ENCODE peak calls at places on chromosomes 4 and X, in nine cellular contexts. One of them, this sample, is unnamed.

GRCh38 chrX:147803948-147804347 is 107.8 kb upstream of the FMR1 start:
- DNase-seq in amygdala: peak
- DNase-seq in Peyer's patch: no peak
- DNase-seq in lower leg skin: no peak
- DNase-seq in pancreas: no peak
- DNase-seq in HAP-1: peak
- DNase-seq in NCI-H2029 treated with DMSO at 0.1 percent for 48 hours: no peak
- DNase-seq in aorta: no peak
- DNase-seq in Right ventricle myocardium inferior: no peak
- DNase-seq in this sample: no peak

GRCh38 chr4:77538144-77538543 is 67.5 kb upstream of the CXCL13 start:
- DNase-seq in Right ventricle myocardium inferior: no peak
- DNase-seq in HAP-1: no peak
- DNase-seq in lower leg skin: no peak
- DNase-seq in amygdala: no peak
- DNase-seq in pancreas: no peak
- DNase-seq in aorta: no peak
- DNase-seq in NCI-H2029 treated with DMSO at 0.1 percent for 48 hours: no peak
- DNase-seq in Peyer's patch: no peak
- DNase-seq in this sample: no peak

GRCh38 chr4:119212251-119212963 is at the start of gene USP53:
- DNase-seq in amygdala: peak
- DNase-seq in pancreas: peak
- DNase-seq in Peyer's patch: peak
- DNase-seq in HAP-1: peak
- DNase-seq in Right ventricle myocardium inferior: peak
- DNase-seq in lower leg skin: peak
- DNase-seq in aorta: peak
- DNase-seq in NCI-H2029 treated with DMSO at 0.1 percent for 48 hours: peak
- DNase-seq in this sample: peak

GRCh38 chr4:107801766-107802211 is 22.9 kb upstream of the SGMS2 start:
- DNase-seq in aorta: no peak
- DNase-seq in lower leg skin: no peak
- DNase-seq in Peyer's patch: no peak
- DNase-seq in amygdala: no peak
- DNase-seq in pancreas: no peak
- DNase-seq in HAP-1: no peak
- DNase-seq in Right ventricle myocardium inferior: no peak
- DNase-seq in NCI-H2029 treated with DMSO at 0.1 percent for 48 hours: peak
- DNase-seq in this sample: no peak

GRCh38 chrX:119251381-119251780 is 15.3 kb downstream of the PGRMC1 start:
- DNase-seq in lower leg skin: no peak
- DNase-seq in HAP-1: no peak
- DNase-seq in Peyer's patch: peak
- DNase-seq in NCI-H2029 treated with DMSO at 0.1 percent for 48 hours: no peak
- DNase-seq in amygdala: no peak
- DNase-seq in pancreas: no peak
- DNase-seq in Right ventricle myocardium inferior: no peak
- DNase-seq in aorta: no peak
- DNase-seq in this sample: peak

GRCh38 chr4:134628074-134628473 is 426.5 kb upstream of the PABPC4L start:
- DNase-seq in NCI-H2029 treated with DMSO at 0.1 percent for 48 hours: no peak
- DNase-seq in lower leg skin: no peak
- DNase-seq in amygdala: no peak
- DNase-seq in Peyer's patch: no peak
- DNase-seq in HAP-1: no peak
- DNase-seq in aorta: no peak
- DNase-seq in Right ventricle myocardium inferior: no peak
- DNase-seq in pancreas: no peak
- DNase-seq in this sample: no peak

GRCh38 chrX:110034036-110034435 is 31.1 kb downstream of the TMEM164 start:
- DNase-seq in amygdala: no peak
- DNase-seq in Right ventricle myocardium inferior: no peak
- DNase-seq in lower leg skin: no peak
- DNase-seq in aorta: no peak
- DNase-seq in Peyer's patch: no peak
- DNase-seq in pancreas: no peak
- DNase-seq in NCI-H2029 treated with DMSO at 0.1 percent for 48 hours: no peak
- DNase-seq in HAP-1: no peak
- DNase-seq in this sample: no peak

GRCh38 chrX:48938721-48939416 is 18.5 kb downstream of the OTUD5 start:
- DNase-seq in pancreas: no peak
- DNase-seq in amygdala: no peak
- DNase-seq in lower leg skin: no peak
- DNase-seq in Peyer's patch: peak
- DNase-seq in HAP-1: no peak
- DNase-seq in aorta: no peak
- DNase-seq in Right ventricle myocardium inferior: no peak
- DNase-seq in NCI-H2029 treated with DMSO at 0.1 percent for 48 hours: no peak
- DNase-seq in this sample: peak

GRCh38 chr4:38601244-38601915 is 62.6 kb upstream of the KLF3 start:
- DNase-seq in aorta: no peak
- DNase-seq in NCI-H2029 treated with DMSO at 0.1 percent for 48 hours: peak
- DNase-seq in lower leg skin: no peak
- DNase-seq in pancreas: no peak
- DNase-seq in Peyer's patch: no peak
- DNase-seq in HAP-1: no peak
- DNase-seq in Right ventricle myocardium inferior: no peak
- DNase-seq in amygdala: no peak
- DNase-seq in this sample: no peak

GRCh38 chrX:116379854-116380253 is 56.6 kb upstream of the SLC6A14 start:
- DNase-seq in amygdala: no peak
- DNase-seq in Peyer's patch: no peak
- DNase-seq in NCI-H2029 treated with DMSO at 0.1 percent for 48 hours: no peak
- DNase-seq in pancreas: peak
- DNase-seq in HAP-1: no peak
- DNase-seq in lower leg skin: peak
- DNase-seq in Right ventricle myocardium inferior: no peak
- DNase-seq in aorta: no peak
- DNase-seq in this sample: no peak

GRCh38 chr4:125741825-125742452 is 427.2 kb downstream of the FAT4 start:
- DNase-seq in lower leg skin: no peak
- DNase-seq in pancreas: no peak
- DNase-seq in Right ventricle myocardium inferior: no peak
- DNase-seq in amygdala: no peak
- DNase-seq in HAP-1: peak
- DNase-seq in Peyer's patch: no peak
- DNase-seq in aorta: no peak
- DNase-seq in NCI-H2029 treated with DMSO at 0.1 percent for 48 hours: no peak
- DNase-seq in this sample: no peak

GRCh38 chrX:148574247-148574973 is 74.0 kb downstream of the AFF2 start:
- DNase-seq in pancreas: no peak
- DNase-seq in Right ventricle myocardium inferior: no peak
- DNase-seq in amygdala: no peak
- DNase-seq in Peyer's patch: no peak
- DNase-seq in aorta: no peak
- DNase-seq in lower leg skin: no peak
- DNase-seq in HAP-1: no peak
- DNase-seq in NCI-H2029 treated with DMSO at 0.1 percent for 48 hours: no peak
- DNase-seq in this sample: no peak